ENCODE peak calls at places on chromosomes 3 and 15, in five cellular contexts. T is EL; Y is T-helper 9 cell; L is stimulated activated naive CD4-positive, alpha-beta T cell; D is frontal cortex. K is an unnamed sample.
A peak's percentile ranks its signal among the peaks of the same experiment; 100 is the strongest.

GRCh38 chr3:126208618-126209256 is 28.4 kb upstream of the ALDH1L1 start:
- DNase-seq in L (no peak), T (peak; percentile 98), Y (no peak), D (no peak), K (peak; percentile 89)

GRCh38 chr15:50840520-50840919 is 68.0 kb upstream of the AP4E1 start:
- DNase-seq in T (no peak), Y (no peak), L (no peak), D (no peak), K (no peak)

GRCh38 chr3:58628823-58629562 is 37.6 kb downstream of the FAM3D start:
- DNase-seq in D (no peak), T (peak; percentile 96), Y (no peak), L (no peak), K (peak; percentile 97)

GRCh38 chr3:71208273-71209095 is 375.0 kb downstream of the FOXP1 start:
- DNase-seq in L (no peak), Y (no peak), D (no peak), T (no peak), K (peak; percentile 33)

GRCh38 chr3:72947715-72948507 is 48.7 kb upstream of the PPP4R2 start:
- DNase-seq in Y (no peak), L (no peak), T (no peak), D (no peak), K (no peak)

GRCh38 chr3:119826714-119827113 is 44.8 kb downstream of the NR1I2 start:
- DNase-seq in Y (no peak), T (no peak), D (no peak), L (no peak), K (no peak)

GRCh38 chr3:30673425-30674341 is 67.3 kb downstream of the TGFBR2 start:
- DNase-seq in D (no peak), Y (no peak), L (no peak), T (no peak), K (no peak)

GRCh38 chr3:84184937-84185336 is 773.9 kb upstream of the CADM2 start:
- DNase-seq in T (no peak), Y (no peak), L (no peak), D (no peak), K (no peak)

GRCh38 chr3:73805435-73805834 is 180.7 kb upstream of the PDZRN3 start:
- DNase-seq in L (no peak), D (no peak), Y (no peak), T (no peak), K (no peak)

GRCh38 chr3:141478139-141478538 is 8.7 kb upstream of the RASA2 start:
- DNase-seq in L (no peak), T (no peak), D (no peak), Y (no peak), K (no peak)